ENCODE peak calls at places on chromosomes 6 and 20, in ten cellular contexts. Z, J, I, T, G, S, V, E, N and H are unnamed samples.

GRCh38 chr6:140932909-140933308 is 1199.8 kb upstream of the GJE1 start:
- DNase-seq in Z (no peak), J (no peak), I (no peak), T (no peak), G (no peak), S (no peak), V (no peak), E (no peak), N (no peak), H (no peak)

GRCh38 chr6:143742070-143742954 is 64.5 kb downstream of the PHACTR2 start:
- DNase-seq in Z (no peak), J (no peak), I (no peak), T (no peak), G (no peak), S (no peak), V (no peak), E (no peak), N (no peak), H (no peak)

GRCh38 chr6:3776881-3777507 is 25.5 kb upstream of the PXDC1 start:
- DNase-seq in Z (no peak), J (no peak), I (no peak), T (no peak), G (peak; percentile 27), S (no peak), V (no peak), E (no peak), N (no peak), H (no peak)

GRCh38 chr6:101614774-101615173 is 221.3 kb downstream of the GRIK2 start:
- DNase-seq in Z (no peak), J (no peak), I (no peak), T (no peak), G (peak; percentile 31), S (no peak), V (peak; percentile 14), E (no peak), N (peak; percentile 40), H (peak; percentile 20)

GRCh38 chr6:157034433-157035230 is 257.5 kb downstream of the ARID1B start:
- DNase-seq in Z (no peak), J (peak; percentile 42), I (peak; percentile 51), T (no peak), G (no peak), S (no peak), V (no peak), E (peak; percentile 68), N (no peak), H (no peak)

GRCh38 chr6:165417298-165417865 is 108.0 kb upstream of the C6orf118 start:
- DNase-seq in Z (no peak), J (no peak), I (no peak), T (no peak), G (no peak), S (no peak), V (no peak), E (no peak), N (no peak), H (no peak)

GRCh38 chr6:104642871-104643270 is 216.8 kb downstream of the HACE1 start:
- DNase-seq in Z (no peak), J (no peak), I (no peak), T (no peak), G (no peak), S (no peak), V (no peak), E (no peak), N (peak; percentile 7), H (no peak)

GRCh38 chr6:170049641-170050491 is 241.0 kb downstream of the DLL1 start:
- DNase-seq in Z (peak; percentile 72), J (no peak), I (no peak), T (peak; percentile 85), G (no peak), S (peak; percentile 70), V (no peak), E (no peak), N (peak; percentile 68), H (peak; percentile 68)

DNA sequence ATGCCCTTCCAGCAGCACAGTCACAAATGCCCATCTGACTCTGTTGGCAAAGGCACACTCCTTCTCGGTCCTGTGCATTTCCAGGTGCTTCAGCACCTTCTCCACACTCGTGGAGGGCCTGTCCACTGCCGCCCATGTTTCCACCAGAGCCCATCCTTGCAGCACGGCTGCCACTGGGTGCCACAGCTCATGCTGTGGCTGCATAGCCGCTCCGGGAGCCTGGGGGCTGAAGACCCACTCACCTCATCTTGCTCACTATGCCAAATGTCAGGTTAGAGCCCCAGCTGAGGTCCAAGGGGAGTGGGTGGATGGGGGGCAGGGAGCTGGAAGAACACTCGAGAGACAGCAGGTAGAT is 6.9 kb downstream of the ZKSCAN3 start:
- DNase-seq in Z (no peak), J (no peak), I (no peak), T (no peak), G (no peak), S (no peak), V (no peak), E (no peak), N (no peak), H (no peak)
- H3K4me3 ChIP-seq in Z (peak overlapping the region; percentile 50), J (no peak overlapping the region), I (no peak overlapping the region), T (no peak overlapping the region), G (no peak overlapping the region), S (no peak overlapping the region), V (no peak overlapping the region), E (no peak overlapping the region), N (no peak overlapping the region), H (no peak overlapping the region)

GRCh38 chr20:46058656-46059281 is 29.8 kb downstream of the SLC12A5 start:
- DNase-seq in Z (no peak), J (no peak), I (no peak), T (no peak), G (no peak), S (no peak), V (no peak), E (no peak), N (peak; percentile 10), H (no peak)

GRCh38 chr20:46056027-46056833 is 27.2 kb downstream of the SLC12A5 start:
- DNase-seq in Z (no peak), J (no peak), I (no peak), T (no peak), G (no peak), S (no peak), V (no peak), E (no peak), N (no peak), H (no peak)

GRCh38 chr20:46060301-46060881 is 29.4 kb downstream of the NCOA5 start:
- DNase-seq in Z (no peak), J (no peak), I (no peak), T (no peak), G (no peak), S (no peak), V (no peak), E (peak; percentile 82), N (no peak), H (no peak)

GRCh38 chr20:46056970-46057855 is 28.2 kb downstream of the SLC12A5 start:
- DNase-seq in Z (peak; percentile 33), J (no peak), I (no peak), T (no peak), G (peak; percentile 72), S (peak; percentile 53), V (no peak), E (no peak), N (peak; percentile 26), H (no peak)

DNA sequence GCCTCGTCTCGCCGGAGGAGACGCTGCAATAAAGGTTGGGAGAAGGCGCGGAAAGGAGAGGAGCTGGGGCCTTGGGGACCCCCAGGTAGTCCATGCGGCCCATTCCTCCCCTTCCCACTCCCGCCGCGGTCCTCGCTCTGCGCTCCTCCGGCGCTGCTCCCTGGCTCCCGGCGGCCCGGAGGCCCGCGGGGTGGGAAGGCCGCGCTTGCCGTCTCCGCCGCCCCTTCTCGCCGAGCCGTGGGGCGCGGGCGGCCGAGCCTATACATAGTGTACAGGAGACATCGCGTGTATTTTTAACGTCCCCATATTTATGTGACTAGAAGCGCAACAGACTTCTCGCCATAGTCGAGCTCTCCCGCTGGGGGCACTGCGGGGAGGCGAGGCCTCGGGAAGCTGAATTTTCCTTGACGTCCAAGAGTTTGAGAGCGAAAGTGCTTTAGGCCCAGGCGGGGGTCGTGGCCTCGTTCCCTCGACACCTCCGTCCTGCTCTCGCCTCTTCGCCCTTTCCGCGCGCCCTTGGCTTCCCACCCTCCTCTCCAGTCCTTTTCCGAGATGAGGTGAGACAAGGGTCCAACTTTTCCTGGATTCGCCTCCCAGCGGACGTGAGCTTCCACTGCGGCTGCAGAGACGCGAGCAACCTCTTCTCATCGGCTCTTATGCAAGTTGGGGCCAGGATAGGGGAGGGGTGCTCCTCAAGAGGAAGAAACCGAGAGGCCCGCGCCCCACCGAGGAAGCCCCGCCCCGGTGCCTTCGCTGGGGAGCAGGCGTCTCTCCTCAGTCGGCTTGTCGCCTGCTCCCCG is 29.0 kb downstream of the SLC12A5 start:
- DNase-seq in Z (peak; percentile 24), J (no peak), I (no peak), T (peak; percentile 16), G (no peak), S (peak; percentile 44), V (peak; percentile 34), E (no peak), N (peak; percentile 56), H (no peak)
- H3K4me3 ChIP-seq in Z (no peak overlapping the region), J (no peak overlapping the region), I (no peak overlapping the region), T (peak overlapping the region; percentile 28), G (no peak overlapping the region), S (peak overlapping the region; percentile 17), V (peak overlapping the region; percentile 39), E (no peak overlapping the region), N (peak overlapping the region; percentile 41), H (peak overlapping the region; percentile 14)

GRCh38 chr6:111662192-111662793 is 56.6 kb upstream of the TRAF3IP2 start:
- DNase-seq in Z (no peak), J (no peak), I (no peak), T (no peak), G (no peak), S (no peak), V (no peak), E (no peak), N (no peak), H (no peak)
- H3K4me3 ChIP-seq in Z (no peak overlapping the region), J (no peak overlapping the region), I (no peak overlapping the region), T (no peak overlapping the region), G (no peak overlapping the region), S (no peak overlapping the region), V (no peak overlapping the region), E (no peak overlapping the region), N (no peak overlapping the region), H (no peak overlapping the region)

GRCh38 chr6:106101466-106101865 is 15.3 kb downstream of the PRDM1 start:
- DNase-seq in Z (no peak), J (no peak), I (no peak), T (no peak), G (no peak), S (no peak), V (no peak), E (no peak), N (no peak), H (no peak)

GRCh38 chr6:106103728-106104109 is 17.6 kb downstream of the PRDM1 start:
- DNase-seq in Z (peak; percentile 51), J (peak; percentile 50), I (peak; percentile 54), T (peak; percentile 57), G (no peak), S (no peak), V (no peak), E (no peak), N (no peak), H (no peak)

GRCh38 chr6:106104476-106104875 is 18.3 kb downstream of the PRDM1 start:
- DNase-seq in Z (no peak), J (no peak), I (no peak), T (no peak), G (no peak), S (no peak), V (no peak), E (no peak), N (no peak), H (no peak)

GRCh38 chr6:106102034-106102433 is 15.9 kb downstream of the PRDM1 start:
- DNase-seq in Z (no peak), J (no peak), I (no peak), T (no peak), G (no peak), S (no peak), V (no peak), E (no peak), N (no peak), H (no peak)

DNA sequence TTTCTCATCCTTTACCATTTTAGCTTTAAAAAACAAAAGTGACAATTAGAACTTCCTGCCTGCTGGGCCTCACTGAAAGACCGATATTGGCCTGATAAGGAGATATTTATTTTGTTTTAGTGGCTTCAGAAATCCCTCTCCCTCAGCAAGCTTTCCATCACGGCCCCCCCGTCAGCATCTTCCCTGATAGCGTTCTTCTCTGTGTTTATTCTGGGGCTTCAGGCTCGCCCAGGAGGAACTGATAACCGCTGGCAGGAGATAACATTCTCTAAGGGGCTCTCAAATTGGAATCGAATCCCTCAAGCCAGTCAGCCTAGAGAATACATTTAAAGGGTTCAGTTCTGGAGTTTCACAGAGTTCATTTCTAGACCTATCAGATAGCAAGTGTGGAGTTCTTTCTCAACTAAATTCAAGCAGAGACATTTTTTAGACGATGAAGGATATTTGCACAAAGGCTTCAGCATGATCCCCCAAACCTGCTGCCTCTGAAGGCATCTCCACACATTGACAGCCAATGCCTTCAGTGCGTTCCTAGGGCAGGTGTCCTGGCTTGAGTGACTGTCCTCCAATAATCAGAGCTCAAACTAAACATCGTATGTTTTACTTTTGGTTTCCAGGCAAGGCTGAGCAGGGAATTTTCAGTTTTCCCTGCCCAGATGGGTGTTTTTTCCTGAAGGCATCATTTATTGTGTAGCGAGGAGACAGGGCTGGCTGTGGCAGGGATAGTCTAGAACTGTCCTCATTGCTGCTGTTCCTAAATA is 17.0 kb downstream of the PRDM1 start:
- DNase-seq in Z (no peak), J (no peak), I (peak; percentile 48), T (no peak), G (no peak), S (no peak), V (no peak), E (no peak), N (no peak), H (no peak)
- H3K4me3 ChIP-seq in Z (peak overlapping the region; percentile 2), J (peak overlapping the region; percentile 86), I (no peak overlapping the region), T (peak overlapping the region; percentile 25), G (no peak overlapping the region), S (no peak overlapping the region), V (no peak overlapping the region), E (no peak overlapping the region), N (no peak overlapping the region), H (no peak overlapping the region)